ENCODE peak calls at places on chromosomes 4 and X, in six cellular contexts. W is ELF-1, S is body of pancreas, A is ACHN, C is lung, V is M059J. Q is an unnamed sample.

GRCh38 chr4:152981278-152981677 is 45.2 kb downstream of the FHDC1 start:
- DNase-seq in W (no peak), S (no peak), A (no peak), C (no peak), V (peak), Q (peak)

GRCh38 chr4:184424993-184425758 is 49.2 kb downstream of the IRF2 start:
- DNase-seq in W (no peak), S (no peak), A (no peak), C (no peak), V (peak), Q (peak)

GRCh38 chr4:145351162-145351561 is 130.5 kb upstream of the SMAD1 start:
- DNase-seq in W (no peak), S (no peak), A (no peak), C (no peak), V (no peak), Q (no peak)

GRCh38 chr4:184400375-184400870 is 73.9 kb downstream of the IRF2 start:
- DNase-seq in W (no peak), S (no peak), A (no peak), C (no peak), V (peak), Q (peak)

GRCh38 chr4:175657571-175657970 is 154.5 kb downstream of the GPM6A start:
- DNase-seq in W (no peak), S (no peak), A (no peak), C (no peak), V (peak), Q (no peak)

GRCh38 chrX:22392176-22392814 is 119.6 kb downstream of the CBLL2 start:
- DNase-seq in W (no peak), S (no peak), A (no peak), C (no peak), V (no peak), Q (peak)

GRCh38 chrX:17472424-17472823 is 97.4 kb downstream of the NHS start:
- DNase-seq in W (no peak), S (no peak), A (no peak), C (no peak), V (no peak), Q (no peak)

GRCh38 chr4:110275871-110276270 is 77.5 kb upstream of the ELOVL6 start:
- DNase-seq in W (no peak), S (no peak), A (no peak), C (no peak), V (peak), Q (peak)

GRCh38 chrX:31060013-31060412 is 11.8 kb downstream of the FTHL17 start:
- DNase-seq in W (no peak), S (no peak), A (no peak), C (no peak), V (no peak), Q (no peak)

GRCh38 chr4:31171362-31171761 is 451.2 kb downstream of the PCDH7 start:
- DNase-seq in W (no peak), S (no peak), A (no peak), C (no peak), V (no peak), Q (no peak)

GRCh38 chrX:83469551-83469950 is 38.5 kb upstream of the POU3F4 start:
- DNase-seq in W (peak), S (peak), A (peak), C (no peak), V (peak), Q (no peak)

GRCh38 chrX:134002921-134003615 is 17.7 kb upstream of the GPC3 start:
- DNase-seq in W (no peak), S (no peak), A (no peak), C (no peak), V (no peak), Q (no peak)

GRCh38 chr4:65566473-65566872 is 103.8 kb downstream of the EPHA5 start:
- DNase-seq in W (no peak), S (no peak), A (no peak), C (no peak), V (no peak), Q (no peak)

GRCh38 chr4:3116955-3117354 is 42.5 kb downstream of the HTT start:
- DNase-seq in W (no peak), S (no peak), A (no peak), C (no peak), V (no peak), Q (no peak)

GRCh38 chr4:36281384-36282106 is at the start of gene DTHD1:
- DNase-seq in W (no peak), S (no peak), A (no peak), C (no peak), V (no peak), Q (no peak)

GRCh38 chrX:2385224-2385623 is 115.6 kb downstream of the DHRSX start:
- DNase-seq in W (no peak), S (no peak), A (peak), C (no peak), V (peak), Q (peak)

GRCh38 chr4:41932988-41933387 is 2.2 kb upstream of the TMEM33 start:
- DNase-seq in W (no peak), S (no peak), A (no peak), C (no peak), V (no peak), Q (no peak)

GRCh38 chr4:161438096-161438495 is 725.7 kb downstream of the FSTL5 start:
- DNase-seq in W (no peak), S (no peak), A (no peak), C (no peak), V (no peak), Q (no peak)

GRCh38 chr4:78768447-78769177 is 7.5 kb upstream of the BMP2K start:
- DNase-seq in W (no peak), S (no peak), A (no peak), C (no peak), V (peak), Q (peak)

GRCh38 chr4:182746876-182747275 is 170.3 kb downstream of the DCTD start:
- DNase-seq in W (no peak), S (no peak), A (no peak), C (no peak), V (no peak), Q (no peak)

GRCh38 chr4:79576480-79576803 is 168.4 kb upstream of the GK2 start:
- DNase-seq in W (no peak), S (no peak), A (peak), C (no peak), V (no peak), Q (peak)

GRCh38 chr4:89152972-89153371 is 41.6 kb downstream of the TIGD2 start:
- DNase-seq in W (no peak), S (no peak), A (no peak), C (no peak), V (no peak), Q (no peak)

GRCh38 chr4:93687304-93687703 is 141.2 kb upstream of the ATOH1 start:
- DNase-seq in W (peak), S (no peak), A (no peak), C (no peak), V (no peak), Q (no peak)

GRCh38 chrX:125289920-125290319 is 29.8 kb upstream of the TEX13C start:
- DNase-seq in W (no peak), S (no peak), A (peak), C (no peak), V (peak), Q (no peak)

GRCh38 chrX:71253253-71254091 is 468 bp downstream of the ZMYM3 start:
- DNase-seq in W (peak), S (peak), A (peak), C (no peak), V (peak), Q (peak)

GRCh38 chrX:39527045-39527444 is 570.7 kb downstream of the BCOR start:
- DNase-seq in W (no peak), S (no peak), A (no peak), C (no peak), V (peak), Q (peak)

GRCh38 chr4:38501698-38502097 is 162.3 kb upstream of the KLF3 start:
- DNase-seq in W (no peak), S (no peak), A (no peak), C (no peak), V (no peak), Q (no peak)

GRCh38 chrX:138287200-138287865 is 424.2 kb downstream of the FGF13 start:
- DNase-seq in W (no peak), S (no peak), A (no peak), C (no peak), V (no peak), Q (no peak)

GRCh38 chrX:645024-645376 is 14.4 kb downstream of the SHOX start:
- DNase-seq in W (peak), S (no peak), A (no peak), C (no peak), V (no peak), Q (peak)

GRCh38 chr4:8500966-8501365 is 60.4 kb downstream of the TRMT44 start:
- DNase-seq in W (no peak), S (no peak), A (no peak), C (no peak), V (no peak), Q (no peak)

GRCh38 chrX:54288277-54288676 is 69.6 kb downstream of the WNK3 start:
- DNase-seq in W (no peak), S (no peak), A (no peak), C (no peak), V (peak), Q (peak)

GRCh38 chrX:153582896-153583295 is 16.0 kb downstream of the CCNQ start:
- DNase-seq in W (peak), S (no peak), A (no peak), C (no peak), V (no peak), Q (no peak)

GRCh38 chr4:131644619-131645018 is 1504.5 kb upstream of the PCDH10 start:
- DNase-seq in W (peak), S (no peak), A (peak), C (no peak), V (no peak), Q (peak)

GRCh38 chr4:77751764-77752163 is 67.4 kb downstream of the CNOT6L start:
- DNase-seq in W (no peak), S (no peak), A (no peak), C (no peak), V (no peak), Q (no peak)

GRCh38 chrX:25860322-25860721 is 277.8 kb upstream of the MAGEB18 start:
- DNase-seq in W (no peak), S (no peak), A (no peak), C (no peak), V (no peak), Q (no peak)

Q was measured in EH.